ENCODE peak calls at places on chromosome 21, in six cellular contexts. One of them, this sample, is unnamed.
A peak's percentile ranks its signal among the peaks of the same experiment; 100 is the strongest.

GRCh38 chr21:43300496-43301423 is 126.2 kb downstream of the SIK1 start:
- DNase-seq in foreskin keratinocyte: peak; percentile 74
- DNase-seq in neural crest cell: no peak
- DNase-seq in heart right ventricle: peak; percentile 65
- DNase-seq in BE2C: no peak
- DNase-seq in nephron progenitor cell: peak; percentile 50
- DNase-seq in this sample: no peak

GRCh38 chr21:37642493-37642892 is 273.8 kb downstream of the KCNJ6 start:
- DNase-seq in foreskin keratinocyte: no peak
- DNase-seq in BE2C: no peak
- DNase-seq in heart right ventricle: no peak
- DNase-seq in nephron progenitor cell: no peak
- DNase-seq in neural crest cell: no peak
- DNase-seq in this sample: no peak

GRCh38 chr21:43282358-43283120 is 113.7 kb downstream of the CRYAA start:
- DNase-seq in heart right ventricle: no peak
- DNase-seq in neural crest cell: no peak
- DNase-seq in BE2C: peak; percentile 4
- DNase-seq in foreskin keratinocyte: no peak
- DNase-seq in nephron progenitor cell: no peak
- DNase-seq in this sample: no peak

GRCh38 chr21:46065993-46066842 is 31.7 kb upstream of the COL6A2 start:
- DNase-seq in neural crest cell: no peak
- DNase-seq in BE2C: no peak
- DNase-seq in foreskin keratinocyte: no peak
- DNase-seq in heart right ventricle: no peak
- DNase-seq in nephron progenitor cell: no peak
- DNase-seq in this sample: no peak

GRCh38 chr21:37380349-37381323 is 14.1 kb downstream of the DYRK1A start:
- DNase-seq in neural crest cell: no peak
- DNase-seq in BE2C: peak; percentile 21
- DNase-seq in nephron progenitor cell: no peak
- DNase-seq in heart right ventricle: peak; percentile 28
- DNase-seq in foreskin keratinocyte: no peak
- DNase-seq in this sample: no peak

GRCh38 chr21:36691539-36692124 is 7.3 kb upstream of the SIM2 start:
- DNase-seq in neural crest cell: no peak
- DNase-seq in BE2C: no peak
- DNase-seq in heart right ventricle: no peak
- DNase-seq in nephron progenitor cell: no peak
- DNase-seq in foreskin keratinocyte: no peak
- DNase-seq in this sample: no peak

GRCh38 chr21:17769049-17769845 is 49.9 kb downstream of the C21orf91 start:
- DNase-seq in foreskin keratinocyte: no peak
- DNase-seq in nephron progenitor cell: no peak
- DNase-seq in neural crest cell: no peak
- DNase-seq in heart right ventricle: no peak
- DNase-seq in BE2C: no peak
- DNase-seq in this sample: no peak

GRCh38 chr21:33362044-33362555 is 37.3 kb downstream of the IFNAR1 start:
- DNase-seq in BE2C: no peak
- DNase-seq in foreskin keratinocyte: peak; percentile 45
- DNase-seq in neural crest cell: no peak
- DNase-seq in heart right ventricle: peak; percentile 17
- DNase-seq in nephron progenitor cell: peak; percentile 8
- DNase-seq in this sample: no peak

GRCh38 chr21:17610862-17611261 is 1.8 kb downstream of the BTG3 start:
- DNase-seq in foreskin keratinocyte: no peak
- DNase-seq in heart right ventricle: no peak
- DNase-seq in nephron progenitor cell: peak; percentile 9
- DNase-seq in BE2C: peak; percentile 17
- DNase-seq in neural crest cell: no peak
- DNase-seq in this sample: no peak

GRCh38 chr21:14748662-14749061 is 202.5 kb upstream of the SAMSN1 start:
- DNase-seq in heart right ventricle: no peak
- DNase-seq in foreskin keratinocyte: no peak
- DNase-seq in neural crest cell: no peak
- DNase-seq in BE2C: no peak
- DNase-seq in nephron progenitor cell: no peak
- DNase-seq in this sample: no peak

GRCh38 chr21:39803393-39803792 is 58.4 kb downstream of the IGSF5 start:
- DNase-seq in BE2C: no peak
- DNase-seq in heart right ventricle: no peak
- DNase-seq in foreskin keratinocyte: no peak
- DNase-seq in nephron progenitor cell: no peak
- DNase-seq in neural crest cell: no peak
- DNase-seq in this sample: no peak
- TF ChIP-seq CTCF in BE2C: no peak
- TF ChIP-seq CTCF in heart right ventricle: no peak
- TF ChIP-seq CTCF in foreskin keratinocyte: no peak
- TF ChIP-seq CTCF in nephron progenitor cell: no peak
- TF ChIP-seq CTCF in neural crest cell: no peak
- TF ChIP-seq CTCF in this sample: no peak

GRCh38 chr21:26958792-26959191 is 8.1 kb downstream of the ADAMTS5 start:
- DNase-seq in BE2C: no peak
- DNase-seq in heart right ventricle: peak; percentile 26
- DNase-seq in nephron progenitor cell: no peak
- DNase-seq in foreskin keratinocyte: no peak
- DNase-seq in neural crest cell: no peak
- DNase-seq in this sample: no peak

GRCh38 chr21:26964379-26964778 is 2.5 kb downstream of the ADAMTS5 start:
- DNase-seq in neural crest cell: no peak
- DNase-seq in heart right ventricle: peak; percentile 52
- DNase-seq in nephron progenitor cell: no peak
- DNase-seq in foreskin keratinocyte: no peak
- DNase-seq in BE2C: no peak
- DNase-seq in this sample: no peak

GRCh38 chr21:26962516-26963305 is 4.2 kb downstream of the ADAMTS5 start:
- DNase-seq in foreskin keratinocyte: no peak
- DNase-seq in heart right ventricle: no peak
- DNase-seq in BE2C: no peak
- DNase-seq in nephron progenitor cell: no peak
- DNase-seq in neural crest cell: no peak
- DNase-seq in this sample: no peak

GRCh38 chr21:26965091-26965566 is 1.8 kb downstream of the ADAMTS5 start:
- DNase-seq in neural crest cell: no peak
- DNase-seq in nephron progenitor cell: no peak
- DNase-seq in foreskin keratinocyte: no peak
- DNase-seq in heart right ventricle: no peak
- DNase-seq in BE2C: no peak
- DNase-seq in this sample: no peak

GRCh38 chr21:26961704-26962103 is 5.2 kb downstream of the ADAMTS5 start:
- DNase-seq in foreskin keratinocyte: no peak
- DNase-seq in neural crest cell: no peak
- DNase-seq in heart right ventricle: no peak
- DNase-seq in BE2C: peak; percentile 34
- DNase-seq in nephron progenitor cell: no peak
- DNase-seq in this sample: no peak
- TF ChIP-seq CTCF in foreskin keratinocyte: peak; percentile 36
- TF ChIP-seq CTCF in neural crest cell: peak; percentile 41
- TF ChIP-seq CTCF in heart right ventricle: peak; percentile 30
- TF ChIP-seq CTCF in BE2C: peak; percentile 66
- TF ChIP-seq CTCF in nephron progenitor cell: peak; percentile 27
- TF ChIP-seq CTCF in this sample: no peak

GRCh38 chr21:26783801-26784200 is 61.4 kb downstream of the ADAMTS1 start:
- DNase-seq in neural crest cell: no peak
- DNase-seq in nephron progenitor cell: no peak
- DNase-seq in heart right ventricle: no peak
- DNase-seq in BE2C: no peak
- DNase-seq in foreskin keratinocyte: no peak
- DNase-seq in this sample: no peak
- TF ChIP-seq CTCF in neural crest cell: no peak
- TF ChIP-seq CTCF in nephron progenitor cell: no peak
- TF ChIP-seq CTCF in heart right ventricle: no peak
- TF ChIP-seq CTCF in BE2C: no peak
- TF ChIP-seq CTCF in foreskin keratinocyte: no peak
- TF ChIP-seq CTCF in this sample: no peak

GRCh38 chr21:41933259-41934079 is 20.3 kb downstream of the C2CD2 start:
- DNase-seq in heart right ventricle: no peak
- DNase-seq in neural crest cell: no peak
- DNase-seq in nephron progenitor cell: no peak
- DNase-seq in BE2C: no peak
- DNase-seq in foreskin keratinocyte: peak; percentile 50
- DNase-seq in this sample: no peak
- TF ChIP-seq CTCF in heart right ventricle: peak; percentile 59
- TF ChIP-seq CTCF in neural crest cell: peak; percentile 16
- TF ChIP-seq CTCF in nephron progenitor cell: no peak
- TF ChIP-seq CTCF in BE2C: no peak
- TF ChIP-seq CTCF in foreskin keratinocyte: peak; percentile 76
- TF ChIP-seq CTCF in this sample: no peak

DNA sequence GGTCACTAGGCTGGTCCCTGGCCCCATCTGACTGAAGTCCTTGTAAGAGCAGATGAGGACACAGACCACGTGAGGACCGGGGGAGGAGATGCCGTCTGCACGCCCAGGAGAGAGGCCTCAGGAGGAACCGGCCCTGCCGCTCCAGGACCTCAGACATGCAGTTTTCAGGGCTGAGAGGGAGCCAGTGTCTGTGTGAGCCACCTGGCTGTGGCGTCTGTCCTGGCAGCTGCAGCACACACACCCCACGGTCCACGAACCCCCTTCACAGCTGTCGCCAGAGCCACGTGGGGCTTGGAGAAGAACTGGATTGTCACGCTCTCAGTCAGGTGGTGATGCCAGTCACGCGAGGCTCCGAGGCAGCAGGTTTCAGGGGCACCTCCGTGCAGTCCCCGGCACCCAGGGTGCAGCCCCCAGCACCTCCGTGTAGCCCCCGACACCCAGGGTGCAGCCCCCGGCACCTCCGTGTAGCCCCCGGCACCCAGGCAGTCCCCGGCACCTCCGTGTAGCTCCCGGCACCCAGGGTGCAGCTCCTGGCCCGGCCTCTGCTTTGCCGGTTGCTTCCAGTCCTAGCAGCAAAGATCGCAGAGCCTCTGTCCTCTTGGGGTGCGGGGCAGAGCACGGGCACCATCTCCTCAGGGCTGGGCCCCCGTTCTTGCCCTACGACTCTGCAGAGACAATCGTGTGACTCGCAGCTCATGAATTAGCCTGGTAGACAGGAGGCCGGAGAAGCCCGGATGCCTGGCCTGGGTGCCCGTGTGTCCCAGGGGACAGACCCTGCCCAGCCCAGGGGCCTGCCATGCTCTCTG is 19.0 kb upstream of the SUMO3 start:
- DNase-seq in neural crest cell: no peak
- DNase-seq in nephron progenitor cell: no peak
- DNase-seq in BE2C: no peak
- DNase-seq in foreskin keratinocyte: no peak
- DNase-seq in heart right ventricle: peak; percentile 41
- DNase-seq in this sample: no peak
- TF ChIP-seq CTCF in neural crest cell: no peak
- TF ChIP-seq CTCF in nephron progenitor cell: no peak
- TF ChIP-seq CTCF in BE2C: no peak
- TF ChIP-seq CTCF in foreskin keratinocyte: peak; percentile 12
- TF ChIP-seq CTCF in heart right ventricle: no peak
- TF ChIP-seq CTCF in this sample: no peak

GRCh38 chr21:44618909-44619308 is 7.0 kb downstream of the KRTAP10-8 start:
- DNase-seq in BE2C: no peak
- DNase-seq in nephron progenitor cell: no peak
- DNase-seq in foreskin keratinocyte: no peak
- DNase-seq in neural crest cell: no peak
- DNase-seq in heart right ventricle: no peak
- DNase-seq in this sample: no peak

GRCh38 chr21:44616591-44616926 is 4.7 kb downstream of the KRTAP10-8 start:
- DNase-seq in BE2C: no peak
- DNase-seq in foreskin keratinocyte: no peak
- DNase-seq in heart right ventricle: no peak
- DNase-seq in neural crest cell: no peak
- DNase-seq in nephron progenitor cell: no peak
- DNase-seq in this sample: no peak

GRCh38 chr21:44617071-44617501 is 5.2 kb downstream of the KRTAP10-8 start:
- DNase-seq in nephron progenitor cell: no peak
- DNase-seq in neural crest cell: no peak
- DNase-seq in BE2C: no peak
- DNase-seq in foreskin keratinocyte: no peak
- DNase-seq in heart right ventricle: no peak
- DNase-seq in this sample: no peak

GRCh38 chr21:44619886-44620285 is 7.0 kb upstream of the KRTAP10-9 start:
- DNase-seq in nephron progenitor cell: no peak
- DNase-seq in neural crest cell: no peak
- DNase-seq in BE2C: no peak
- DNase-seq in heart right ventricle: no peak
- DNase-seq in foreskin keratinocyte: no peak
- DNase-seq in this sample: no peak

GRCh38 chr21:44618504-44618903 is 6.6 kb downstream of the KRTAP10-8 start:
- DNase-seq in neural crest cell: no peak
- DNase-seq in nephron progenitor cell: no peak
- DNase-seq in BE2C: no peak
- DNase-seq in foreskin keratinocyte: no peak
- DNase-seq in heart right ventricle: peak; percentile 39
- DNase-seq in this sample: no peak
- TF ChIP-seq CTCF in neural crest cell: peak; percentile 18
- TF ChIP-seq CTCF in nephron progenitor cell: no peak
- TF ChIP-seq CTCF in BE2C: peak; percentile 10
- TF ChIP-seq CTCF in foreskin keratinocyte: no peak
- TF ChIP-seq CTCF in heart right ventricle: peak; percentile 41
- TF ChIP-seq CTCF in this sample: no peak

This sample was measured in mesothelial cell of epicardium.